ENCODE peak calls at places on chromosomes 1 and 21, in ten cellular contexts. One of them, this sample, is unnamed.

GRCh38 chr1:171251741-171252300 is 3.5 kb downstream of the FMO1 start:
- DNase-seq in sigmoid colon: no peak
- DNase-seq in lower leg skin: no peak
- DNase-seq in cardiac fibroblast: peak; percentile 25
- DNase-seq in fibroblast of pulmonary artery: peak; percentile 46
- DNase-seq in suprapubic skin: no peak
- DNase-seq in right lobe of liver: no peak
- DNase-seq in WERI-Rb-1: peak; percentile 71
- DNase-seq in PC-9: no peak
- DNase-seq in HFF-Myc: no peak
- DNase-seq in this sample: no peak

GRCh38 chr1:198598796-198599321 is 40.0 kb upstream of the PTPRC start:
- DNase-seq in right lobe of liver: no peak
- DNase-seq in PC-9: no peak
- DNase-seq in lower leg skin: no peak
- DNase-seq in suprapubic skin: no peak
- DNase-seq in HFF-Myc: no peak
- DNase-seq in sigmoid colon: no peak
- DNase-seq in cardiac fibroblast: no peak
- DNase-seq in fibroblast of pulmonary artery: no peak
- DNase-seq in WERI-Rb-1: no peak
- DNase-seq in this sample: peak; percentile 92

GRCh38 chr1:153869486-153869885 is 53.3 kb downstream of the GATAD2B start:
- DNase-seq in suprapubic skin: no peak
- DNase-seq in fibroblast of pulmonary artery: no peak
- DNase-seq in PC-9: no peak
- DNase-seq in cardiac fibroblast: no peak
- DNase-seq in sigmoid colon: no peak
- DNase-seq in HFF-Myc: no peak
- DNase-seq in right lobe of liver: no peak
- DNase-seq in WERI-Rb-1: no peak
- DNase-seq in lower leg skin: no peak
- DNase-seq in this sample: no peak

GRCh38 chr1:6003568-6004411 is 11.6 kb upstream of the NPHP4 start:
- DNase-seq in WERI-Rb-1: peak; percentile 92
- DNase-seq in fibroblast of pulmonary artery: no peak
- DNase-seq in right lobe of liver: peak; percentile 20
- DNase-seq in suprapubic skin: no peak
- DNase-seq in HFF-Myc: no peak
- DNase-seq in lower leg skin: peak; percentile 54
- DNase-seq in PC-9: no peak
- DNase-seq in cardiac fibroblast: no peak
- DNase-seq in sigmoid colon: peak; percentile 37
- DNase-seq in this sample: no peak

GRCh38 chr1:31788825-31789256 is 24.7 kb upstream of the ADGRB2 start:
- DNase-seq in HFF-Myc: peak; percentile 30
- DNase-seq in PC-9: no peak
- DNase-seq in lower leg skin: no peak
- DNase-seq in fibroblast of pulmonary artery: peak; percentile 81
- DNase-seq in suprapubic skin: no peak
- DNase-seq in right lobe of liver: no peak
- DNase-seq in WERI-Rb-1: peak; percentile 23
- DNase-seq in cardiac fibroblast: peak; percentile 79
- DNase-seq in sigmoid colon: no peak
- DNase-seq in this sample: no peak

GRCh38 chr1:100927276-100927675 is 31.4 kb downstream of the SLC30A7 start:
- DNase-seq in WERI-Rb-1: no peak
- DNase-seq in lower leg skin: no peak
- DNase-seq in HFF-Myc: no peak
- DNase-seq in right lobe of liver: no peak
- DNase-seq in cardiac fibroblast: no peak
- DNase-seq in fibroblast of pulmonary artery: no peak
- DNase-seq in sigmoid colon: no peak
- DNase-seq in PC-9: no peak
- DNase-seq in suprapubic skin: no peak
- DNase-seq in this sample: no peak

GRCh38 chr1:33182896-33183295 is 1.1 kb upstream of the TRIM62 start:
- DNase-seq in WERI-Rb-1: no peak
- DNase-seq in cardiac fibroblast: no peak
- DNase-seq in right lobe of liver: no peak
- DNase-seq in PC-9: no peak
- DNase-seq in lower leg skin: no peak
- DNase-seq in sigmoid colon: no peak
- DNase-seq in fibroblast of pulmonary artery: no peak
- DNase-seq in HFF-Myc: no peak
- DNase-seq in suprapubic skin: no peak
- DNase-seq in this sample: no peak

GRCh38 chr1:229273507-229274232 is 2.8 kb downstream of the RAB4A start:
- DNase-seq in suprapubic skin: no peak
- DNase-seq in HFF-Myc: no peak
- DNase-seq in lower leg skin: no peak
- DNase-seq in fibroblast of pulmonary artery: no peak
- DNase-seq in cardiac fibroblast: peak; percentile 45
- DNase-seq in sigmoid colon: no peak
- DNase-seq in right lobe of liver: peak; percentile 73
- DNase-seq in WERI-Rb-1: no peak
- DNase-seq in PC-9: no peak
- DNase-seq in this sample: no peak

GRCh38 chr21:44087426-44088400 is 19.5 kb upstream of the PWP2 start:
- DNase-seq in fibroblast of pulmonary artery: no peak
- DNase-seq in HFF-Myc: no peak
- DNase-seq in suprapubic skin: peak; percentile 59
- DNase-seq in PC-9: no peak
- DNase-seq in lower leg skin: peak; percentile 86
- DNase-seq in sigmoid colon: no peak
- DNase-seq in WERI-Rb-1: no peak
- DNase-seq in right lobe of liver: no peak
- DNase-seq in cardiac fibroblast: no peak
- DNase-seq in this sample: no peak

GRCh38 chr1:2132222-2133038 is 62.1 kb downstream of the FAAP20 start:
- DNase-seq in lower leg skin: no peak
- DNase-seq in fibroblast of pulmonary artery: peak; percentile 61
- DNase-seq in HFF-Myc: no peak
- DNase-seq in right lobe of liver: peak; percentile 59
- DNase-seq in WERI-Rb-1: peak; percentile 45
- DNase-seq in PC-9: peak; percentile 45
- DNase-seq in sigmoid colon: peak; percentile 87
- DNase-seq in cardiac fibroblast: peak; percentile 86
- DNase-seq in suprapubic skin: peak; percentile 71
- DNase-seq in this sample: no peak

GRCh38 chr1:2134232-2134603 is 60.4 kb downstream of the FAAP20 start:
- DNase-seq in fibroblast of pulmonary artery: no peak
- DNase-seq in sigmoid colon: no peak
- DNase-seq in WERI-Rb-1: no peak
- DNase-seq in suprapubic skin: no peak
- DNase-seq in cardiac fibroblast: no peak
- DNase-seq in PC-9: no peak
- DNase-seq in lower leg skin: no peak
- DNase-seq in right lobe of liver: no peak
- DNase-seq in HFF-Myc: no peak
- DNase-seq in this sample: no peak

GRCh38 chr1:2133039-2133878 is 61.3 kb downstream of the FAAP20 start:
- DNase-seq in lower leg skin: peak; percentile 99
- DNase-seq in HFF-Myc: peak; percentile 97
- DNase-seq in WERI-Rb-1: peak; percentile 19
- DNase-seq in sigmoid colon: peak; percentile 100
- DNase-seq in cardiac fibroblast: peak; percentile 99
- DNase-seq in right lobe of liver: peak; percentile 95
- DNase-seq in fibroblast of pulmonary artery: peak; percentile 99
- DNase-seq in suprapubic skin: peak; percentile 99
- DNase-seq in PC-9: peak; percentile 97
- DNase-seq in this sample: no peak

GRCh38 chr1:2134604-2135307 is 59.8 kb downstream of the FAAP20 start:
- DNase-seq in fibroblast of pulmonary artery: no peak
- DNase-seq in PC-9: no peak
- DNase-seq in WERI-Rb-1: no peak
- DNase-seq in sigmoid colon: no peak
- DNase-seq in suprapubic skin: no peak
- DNase-seq in HFF-Myc: no peak
- DNase-seq in lower leg skin: no peak
- DNase-seq in cardiac fibroblast: no peak
- DNase-seq in right lobe of liver: peak; percentile 60
- DNase-seq in this sample: no peak

GRCh38 chr1:2133879-2134215 is 60.7 kb downstream of the FAAP20 start:
- DNase-seq in suprapubic skin: no peak
- DNase-seq in cardiac fibroblast: no peak
- DNase-seq in HFF-Myc: no peak
- DNase-seq in fibroblast of pulmonary artery: no peak
- DNase-seq in WERI-Rb-1: no peak
- DNase-seq in sigmoid colon: no peak
- DNase-seq in PC-9: no peak
- DNase-seq in lower leg skin: no peak
- DNase-seq in right lobe of liver: peak; percentile 62
- DNase-seq in this sample: no peak
- H3K4me3 ChIP-seq in suprapubic skin: peak overlapping the region; percentile 49
- H3K4me3 ChIP-seq in cardiac fibroblast: peak overlapping the region; percentile 46
- H3K4me3 ChIP-seq in HFF-Myc: peak overlapping the region; percentile 36
- H3K4me3 ChIP-seq in fibroblast of pulmonary artery: peak overlapping the region; percentile 49
- H3K4me3 ChIP-seq in WERI-Rb-1: no peak overlapping the region
- H3K4me3 ChIP-seq in sigmoid colon: peak overlapping the region; percentile 42
- H3K4me3 ChIP-seq in PC-9: peak overlapping the region; percentile 65
- H3K4me3 ChIP-seq in lower leg skin: no peak overlapping the region
- H3K4me3 ChIP-seq in right lobe of liver: no peak overlapping the region
- H3K4me3 ChIP-seq in this sample: no peak overlapping the region

DNA sequence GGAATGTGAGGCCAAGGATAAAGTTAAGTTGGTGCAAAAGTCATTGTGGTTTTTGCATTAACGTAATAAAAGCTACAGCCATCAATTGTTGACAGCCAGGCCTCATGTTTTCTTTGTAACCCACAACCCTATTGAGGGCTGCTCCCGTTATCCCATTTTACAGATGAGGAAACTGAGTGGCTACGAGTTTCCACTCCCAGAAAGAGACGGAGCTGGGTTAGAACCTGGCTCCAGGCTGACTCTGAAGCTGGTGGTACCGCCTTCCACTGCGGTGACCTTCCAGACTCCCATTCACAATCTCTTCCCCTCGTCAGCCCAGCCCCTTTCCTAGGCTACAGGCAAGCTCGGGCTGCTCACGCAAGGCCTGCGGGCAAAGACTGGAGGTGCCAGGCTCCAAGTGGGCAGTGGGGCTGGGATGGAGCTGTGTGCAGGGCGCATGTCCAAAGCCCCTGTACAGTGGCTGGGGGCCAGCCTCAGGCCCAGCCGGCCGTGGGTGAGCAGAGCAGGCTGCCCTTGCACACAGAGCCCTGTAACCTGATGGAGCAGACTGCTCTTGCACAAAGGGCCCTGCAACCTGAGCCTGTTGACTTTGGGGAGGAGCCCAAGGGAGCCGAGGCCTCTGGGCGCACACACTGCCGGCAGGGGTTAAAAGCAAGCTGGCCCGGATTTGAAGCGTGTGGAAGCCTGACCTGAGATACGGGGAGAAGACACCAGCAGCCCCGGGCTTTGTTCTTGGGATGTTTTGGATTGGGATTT is 97.4 kb upstream of the TMPRSS2 start:
- DNase-seq in suprapubic skin: no peak
- DNase-seq in PC-9: no peak
- DNase-seq in sigmoid colon: peak; percentile 47
- DNase-seq in fibroblast of pulmonary artery: no peak
- DNase-seq in WERI-Rb-1: no peak
- DNase-seq in cardiac fibroblast: no peak
- DNase-seq in lower leg skin: peak; percentile 70
- DNase-seq in HFF-Myc: no peak
- DNase-seq in right lobe of liver: peak; percentile 81
- DNase-seq in this sample: no peak
- TF ChIP-seq CTCF in suprapubic skin: no peak
- TF ChIP-seq CTCF in PC-9: no peak
- TF ChIP-seq CTCF in sigmoid colon: no peak
- TF ChIP-seq CTCF in fibroblast of pulmonary artery: no peak
- TF ChIP-seq CTCF in WERI-Rb-1: no peak
- TF ChIP-seq CTCF in cardiac fibroblast: no peak
- TF ChIP-seq CTCF in lower leg skin: no peak
- TF ChIP-seq CTCF in HFF-Myc: no peak
- TF ChIP-seq CTCF in right lobe of liver: no peak
- TF ChIP-seq CTCF in this sample: no peak

DNA sequence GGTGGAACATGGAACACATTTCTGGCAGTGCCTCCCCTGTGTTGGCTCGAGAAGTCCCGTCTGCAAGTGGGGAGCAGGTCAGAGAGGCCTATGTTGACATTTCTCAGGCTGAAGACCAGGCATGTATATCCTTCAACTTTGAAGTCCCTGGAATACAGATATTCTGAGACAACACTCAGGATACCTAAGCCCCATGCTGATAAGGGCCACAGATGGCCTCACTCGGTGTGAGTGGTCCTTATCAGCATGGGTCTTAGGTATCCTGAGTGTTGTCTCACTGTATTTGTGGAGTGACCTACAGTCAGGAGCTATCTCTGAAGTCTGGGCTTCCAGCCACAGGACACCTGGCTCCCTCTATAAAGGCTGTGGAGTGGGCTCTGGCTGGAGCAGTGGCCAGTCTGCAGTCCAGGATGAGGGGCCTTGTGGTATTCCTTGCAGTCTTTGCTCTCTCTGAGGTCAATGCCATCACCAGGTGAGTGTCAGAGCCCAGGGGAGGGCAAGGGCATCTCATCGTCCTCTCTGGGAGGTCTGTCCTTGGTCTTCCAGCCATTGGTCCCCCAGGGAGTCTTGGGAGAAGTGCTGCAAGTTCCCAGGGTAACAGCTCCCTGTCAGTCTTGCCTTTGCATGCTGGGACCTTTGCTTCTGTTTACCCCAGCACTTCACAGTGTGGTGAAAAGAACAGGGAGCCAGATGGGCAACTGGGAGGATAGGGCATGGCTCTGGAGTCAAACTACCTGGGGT is 29.6 kb downstream of the PROK1 start:
- DNase-seq in WERI-Rb-1: no peak
- DNase-seq in suprapubic skin: no peak
- DNase-seq in cardiac fibroblast: no peak
- DNase-seq in lower leg skin: no peak
- DNase-seq in right lobe of liver: no peak
- DNase-seq in HFF-Myc: no peak
- DNase-seq in sigmoid colon: no peak
- DNase-seq in fibroblast of pulmonary artery: no peak
- DNase-seq in PC-9: no peak
- DNase-seq in this sample: no peak
- H3K4me3 ChIP-seq in WERI-Rb-1: no peak overlapping the region
- H3K4me3 ChIP-seq in suprapubic skin: no peak overlapping the region
- H3K4me3 ChIP-seq in cardiac fibroblast: no peak overlapping the region
- H3K4me3 ChIP-seq in lower leg skin: no peak overlapping the region
- H3K4me3 ChIP-seq in right lobe of liver: no peak overlapping the region
- H3K4me3 ChIP-seq in HFF-Myc: no peak overlapping the region
- H3K4me3 ChIP-seq in sigmoid colon: no peak overlapping the region
- H3K4me3 ChIP-seq in fibroblast of pulmonary artery: no peak overlapping the region
- H3K4me3 ChIP-seq in PC-9: no peak overlapping the region
- H3K4me3 ChIP-seq in this sample: no peak overlapping the region

GRCh38 chr1:73839922-73840321 is 358.1 kb downstream of the LRRIQ3 start:
- DNase-seq in sigmoid colon: no peak
- DNase-seq in suprapubic skin: no peak
- DNase-seq in right lobe of liver: no peak
- DNase-seq in lower leg skin: no peak
- DNase-seq in fibroblast of pulmonary artery: peak; percentile 9
- DNase-seq in HFF-Myc: no peak
- DNase-seq in PC-9: no peak
- DNase-seq in cardiac fibroblast: peak; percentile 2
- DNase-seq in WERI-Rb-1: peak; percentile 40
- DNase-seq in this sample: no peak
- TF ChIP-seq CTCF in sigmoid colon: no peak
- TF ChIP-seq CTCF in suprapubic skin: no peak
- TF ChIP-seq CTCF in right lobe of liver: peak; percentile 24
- TF ChIP-seq CTCF in lower leg skin: no peak
- TF ChIP-seq CTCF in fibroblast of pulmonary artery: peak; percentile 22
- TF ChIP-seq CTCF in HFF-Myc: peak; percentile 27
- TF ChIP-seq CTCF in PC-9: peak; percentile 82
- TF ChIP-seq CTCF in cardiac fibroblast: no peak
- TF ChIP-seq CTCF in WERI-Rb-1: peak; percentile 23
- TF ChIP-seq CTCF in this sample: peak; percentile 73

This sample was measured in epithelial cell of proximal tubule.